ENCODE peak calls at places on chromosome 22, in five cellular contexts. W is K562, H is SK-N-SH, U is GM12878, D is HepG2. O is an unnamed sample.

GRCh38 chr22:35230417-35230816 is 26.9 kb upstream of the HMGXB4 start:
- DNase-seq in W (no peak), H (no peak), U (no peak), D (no peak), O (no peak)

GRCh38 chr22:44782286-44782830 is 30.0 kb downstream of the ARHGAP8 start:
- DNase-seq in W (no peak), H (no peak), U (no peak), D (no peak), O (no peak)

GRCh38 chr22:50583294-50583865 is 731 bp upstream of the CHKB start:
- DNase-seq in W (no peak), H (no peak), U (no peak), D (peak; percentile 18), O (no peak)

GRCh38 chr22:42388130-42388797 is 43.9 kb downstream of the NFAM1 start:
- DNase-seq in W (peak; percentile 22), H (peak; percentile 84), U (no peak), D (no peak), O (no peak)

GRCh38 chr22:41394012-41394356 is 12.2 kb downstream of the TEF start:
- DNase-seq in W (no peak), H (no peak), U (no peak), D (no peak), O (no peak)

GRCh38 chr22:31753005-31753633 is 700 bp upstream of the DEPDC5 start:
- DNase-seq in W (peak; percentile 70), H (peak; percentile 77), U (no peak), D (peak; percentile 87), O (no peak)

GRCh38 chr22:46076651-46077339 is 73.5 kb upstream of the PPARA start:
- DNase-seq in W (no peak), H (no peak), U (no peak), D (no peak), O (no peak)

GRCh38 chr22:36027579-36027959 is 1.1 kb downstream of the RBFOX2 start:
- DNase-seq in W (no peak), H (no peak), U (no peak), D (no peak), O (no peak)

GRCh38 chr22:46064966-46065666 is 85.2 kb upstream of the PPARA start:
- DNase-seq in W (no peak), H (no peak), U (no peak), D (no peak), O (no peak)

GRCh38 chr22:22810018-22810427 is 77.6 kb upstream of the IGLL5 start:
- DNase-seq in W (peak; percentile 97), H (peak; percentile 51), U (no peak), D (peak; percentile 50), O (no peak)

GRCh38 chr22:34055525-34056200 is 135.4 kb upstream of the LARGE1 start:
- DNase-seq in W (no peak), H (peak; percentile 32), U (no peak), D (peak; percentile 62), O (no peak)

GRCh38 chr22:24994070-24994763 is 41.7 kb downstream of the KIAA1671 start:
- DNase-seq in W (no peak), H (no peak), U (no peak), D (no peak), O (no peak)

GRCh38 chr22:50313021-50313420 is 5.6 kb upstream of the PLXNB2 start:
- DNase-seq in W (no peak), H (no peak), U (no peak), D (no peak), O (no peak)

GRCh38 chr22:22878801-22879674 is 8.6 kb upstream of the IGLL5 start:
- DNase-seq in W (no peak), H (no peak), U (no peak), D (no peak), O (no peak)

GRCh38 chr22:50015451-50016307 is 3.1 kb upstream of the IL17REL start:
- DNase-seq in W (no peak), H (peak; percentile 41), U (no peak), D (no peak), O (peak; percentile 27)

GRCh38 chr22:23233746-23234408 is 53.6 kb downstream of the BCR start:
- DNase-seq in W (peak; percentile 56), H (peak; percentile 69), U (no peak), D (no peak), O (no peak)

GRCh38 chr22:19103881-19104821 is 18.1 kb downstream of the DGCR2 start:
- DNase-seq in W (peak; percentile 22), H (no peak), U (no peak), D (no peak), O (no peak)

GRCh38 chr22:32686354-32686753 is 115.2 kb upstream of the TIMP3 start:
- DNase-seq in W (no peak), H (no peak), U (no peak), D (no peak), O (no peak)

GRCh38 chr22:11628651-11629511 is 3899.1 kb upstream of the OR11H1 start:
- DNase-seq in W (no peak), H (no peak), U (no peak), D (no peak), O (no peak)

GRCh38 chr22:29302681-29303465 is 3.6 kb upstream of the GAS2L1 start:
- DNase-seq in W (no peak), H (peak; percentile 43), U (no peak), D (no peak), O (no peak)

GRCh38 chr22:32623943-32624342 is 149.3 kb downstream of the FBXO7 start:
- DNase-seq in W (no peak), H (no peak), U (no peak), D (peak; percentile 12), O (no peak)

GRCh38 chr22:23178512-23179254 is 1.6 kb upstream of the BCR start:
- DNase-seq in W (peak; percentile 100), H (peak; percentile 91), U (no peak), D (no peak), O (peak; percentile 62)

GRCh38 chr22:22692707-22693530 is 48.5 kb downstream of the GGTLC2 start:
- DNase-seq in W (peak; percentile 98), H (peak; percentile 54), U (no peak), D (peak; percentile 45), O (peak; percentile 52)

GRCh38 chr22:19621372-19622060 is 92.8 kb upstream of the SEPTIN5 start:
- DNase-seq in W (no peak), H (no peak), U (no peak), D (no peak), O (no peak)

GRCh38 chr22:50276143-50276542 is 6.0 kb upstream of the MAPK11 start:
- DNase-seq in W (no peak), H (peak; percentile 79), U (peak; percentile 66), D (peak; percentile 16), O (peak; percentile 89)

GRCh38 chr22:28241637-28242290 is 322.7 kb upstream of the PITPNB start:
- DNase-seq in W (peak; percentile 32), H (no peak), U (no peak), D (no peak), O (no peak)

GRCh38 chr22:22787805-22788459 is 99.7 kb upstream of the IGLL5 start:
- DNase-seq in W (peak; percentile 97), H (peak; percentile 66), U (no peak), D (peak; percentile 30), O (peak; percentile 63)

GRCh38 chr22:22746963-22747933 is 102.8 kb downstream of the GGTLC2 start:
- DNase-seq in W (no peak), H (no peak), U (no peak), D (no peak), O (no peak)

GRCh38 chr22:28425211-28425610 is 254.4 kb downstream of the TTC28 start:
- DNase-seq in W (no peak), H (no peak), U (no peak), D (no peak), O (no peak)

GRCh38 chr22:24497879-24498278 is 2.7 kb downstream of the UPB1 start:
- DNase-seq in W (no peak), H (no peak), U (no peak), D (no peak), O (no peak)

GRCh38 chr22:35838849-35839646 is 121.4 kb downstream of the APOL5 start:
- DNase-seq in W (no peak), H (no peak), U (no peak), D (peak; percentile 45), O (no peak)

GRCh38 chr22:22110548-22111266 is 128.1 kb upstream of the TOP3B start:
- DNase-seq in W (peak; percentile 94), H (peak; percentile 76), U (peak; percentile 93), D (no peak), O (peak; percentile 61)

GRCh38 chr22:29032014-29032475 is 29.6 kb downstream of the C22orf31 start:
- DNase-seq in W (no peak), H (peak; percentile 44), U (no peak), D (peak; percentile 78), O (no peak)

DNA sequence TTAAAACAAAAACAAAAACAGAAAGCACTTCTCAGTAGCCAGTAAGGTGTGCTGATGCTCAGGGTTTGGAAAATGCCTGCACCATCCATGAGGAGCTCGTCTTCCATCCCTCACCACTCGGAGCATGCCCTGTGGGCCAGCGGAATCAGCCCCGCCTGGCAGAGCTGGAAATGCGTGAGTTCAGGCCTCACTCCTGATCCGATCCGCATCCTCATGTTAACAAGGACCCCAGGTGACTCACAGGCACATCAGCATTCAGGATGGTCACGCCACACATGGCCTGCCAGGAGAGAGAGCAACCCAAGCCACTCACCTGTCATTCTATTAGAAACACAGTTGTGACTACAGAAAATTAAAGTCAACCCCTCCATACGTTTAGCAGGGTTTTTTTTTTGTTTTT is 188.5 kb downstream of the MPPED1 start:
- DNase-seq in W (no peak), H (no peak), U (no peak), D (no peak), O (no peak)
- TF ChIP-seq TAF1 in W (no peak), H (no peak), U (no peak), D (no peak), O (no peak)

GRCh38 chr22:20979243-20979809 is 2.8 kb upstream of the LZTR1 start:
- DNase-seq in W (peak; percentile 89), H (peak; percentile 70), U (no peak), D (no peak), O (peak; percentile 67)
- TF ChIP-seq TAF1 in W (no peak), H (no peak), U (no peak), D (no peak), O (no peak)

DNA sequence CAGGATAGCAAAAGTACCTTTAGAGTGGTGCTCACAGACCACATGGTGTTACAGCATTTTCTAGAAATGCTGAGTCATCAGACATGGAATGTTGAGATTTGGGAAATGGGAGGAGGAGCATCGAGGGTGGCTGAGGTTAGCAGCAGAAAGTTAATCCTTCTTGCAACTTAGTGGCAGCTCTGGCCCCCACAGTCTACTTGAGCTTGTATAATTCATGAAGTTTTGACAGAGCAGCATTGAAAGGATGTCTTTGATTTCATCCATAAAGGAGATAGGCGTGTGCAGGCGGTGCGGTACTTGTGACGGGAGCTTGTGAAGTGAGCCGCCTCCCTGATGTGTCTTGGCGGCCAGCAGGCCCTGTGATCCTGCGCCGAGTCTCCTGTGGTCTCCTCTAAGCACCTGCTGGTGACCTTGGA is 330.5 kb downstream of the TBC1D22A start:
- DNase-seq in W (no peak), H (no peak), U (no peak), D (no peak), O (no peak)
- TF ChIP-seq TAF1 in W (no peak), H (no peak), U (no peak), D (no peak), O (no peak)

DNA sequence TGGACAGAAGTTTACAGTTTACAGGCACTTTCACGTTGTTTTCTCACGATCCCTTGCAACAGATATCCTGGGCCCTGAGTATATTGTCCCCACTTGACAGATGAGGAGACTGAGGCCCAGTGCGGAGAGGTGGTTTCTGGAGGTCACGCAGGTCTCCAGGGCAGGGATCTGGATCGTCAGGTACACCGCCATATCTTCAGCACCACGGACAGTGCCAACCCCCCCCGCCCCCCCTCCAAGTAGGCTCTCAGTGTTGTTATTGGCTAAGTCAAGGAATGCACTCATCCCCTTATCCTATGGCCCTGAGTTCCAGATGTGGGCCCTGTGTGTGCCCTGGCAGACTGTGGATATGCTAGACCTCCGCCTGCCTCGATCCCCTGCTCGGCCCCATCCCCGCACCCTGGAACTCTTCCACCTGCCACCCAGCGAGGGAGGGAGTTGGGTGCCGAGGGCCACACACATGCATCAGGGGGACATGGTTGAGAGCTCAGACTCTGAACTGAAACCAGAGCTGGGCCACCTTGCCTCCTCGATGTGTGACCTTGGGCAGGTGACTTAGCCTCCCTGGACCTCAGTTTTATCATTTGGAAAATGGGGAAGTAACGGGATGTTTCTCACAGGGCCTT is 37.5 kb downstream of the MPPED1 start:
- DNase-seq in W (peak; percentile 79), H (no peak), U (no peak), D (no peak), O (no peak)
- TF ChIP-seq TAF1 in W (no peak), H (no peak), U (no peak), D (no peak), O (no peak)